ENCODE peak calls at places on chromosome 13, in nine cellular contexts. One of them, this sample, is unnamed.

GRCh38 chr13:109919715-109920375 is 133.5 kb upstream of the IRS2 start:
- DNase-seq in A172: peak; percentile 59
- DNase-seq in left colon: no peak
- DNase-seq in GOT3: no peak
- DNase-seq in stimulated activated CD8-positive, alpha-beta memory T cell treated with anti-CD3 and anti-CD28 coated beads, Interleukin-7, amount 100 ng/mL, for 1 hour: no peak
- DNase-seq in ACHN: no peak
- DNase-seq in spleen: no peak
- DNase-seq in GM06990: no peak
- DNase-seq in WTC11: no peak
- DNase-seq in this sample: no peak

GRCh38 chr13:32857077-32857476 is 159.1 kb upstream of the KL start:
- DNase-seq in ACHN: no peak
- DNase-seq in spleen: no peak
- DNase-seq in left colon: no peak
- DNase-seq in GOT3: no peak
- DNase-seq in GM06990: no peak
- DNase-seq in WTC11: no peak
- DNase-seq in stimulated activated CD8-positive, alpha-beta memory T cell treated with anti-CD3 and anti-CD28 coated beads, Interleukin-7, amount 100 ng/mL, for 1 hour: no peak
- DNase-seq in A172: no peak
- DNase-seq in this sample: no peak

GRCh38 chr13:31835932-31836331 is 96.6 kb downstream of the RXFP2 start:
- DNase-seq in GOT3: no peak
- DNase-seq in spleen: no peak
- DNase-seq in left colon: no peak
- DNase-seq in GM06990: no peak
- DNase-seq in WTC11: no peak
- DNase-seq in A172: peak; percentile 73
- DNase-seq in stimulated activated CD8-positive, alpha-beta memory T cell treated with anti-CD3 and anti-CD28 coated beads, Interleukin-7, amount 100 ng/mL, for 1 hour: no peak
- DNase-seq in ACHN: no peak
- DNase-seq in this sample: no peak

GRCh38 chr13:50735071-50735470 is 108.4 kb downstream of the DLEU7 start:
- DNase-seq in ACHN: no peak
- DNase-seq in stimulated activated CD8-positive, alpha-beta memory T cell treated with anti-CD3 and anti-CD28 coated beads, Interleukin-7, amount 100 ng/mL, for 1 hour: no peak
- DNase-seq in A172: peak; percentile 5
- DNase-seq in GM06990: no peak
- DNase-seq in GOT3: no peak
- DNase-seq in WTC11: no peak
- DNase-seq in left colon: no peak
- DNase-seq in spleen: no peak
- DNase-seq in this sample: no peak

GRCh38 chr13:109655206-109655600 is 131.2 kb downstream of the IRS2 start:
- DNase-seq in ACHN: no peak
- DNase-seq in A172: no peak
- DNase-seq in spleen: no peak
- DNase-seq in stimulated activated CD8-positive, alpha-beta memory T cell treated with anti-CD3 and anti-CD28 coated beads, Interleukin-7, amount 100 ng/mL, for 1 hour: no peak
- DNase-seq in left colon: no peak
- DNase-seq in GOT3: no peak
- DNase-seq in GM06990: no peak
- DNase-seq in WTC11: no peak
- DNase-seq in this sample: no peak

GRCh38 chr13:100828226-100828625 is 153.6 kb upstream of the TMTC4 start:
- DNase-seq in stimulated activated CD8-positive, alpha-beta memory T cell treated with anti-CD3 and anti-CD28 coated beads, Interleukin-7, amount 100 ng/mL, for 1 hour: no peak
- DNase-seq in A172: no peak
- DNase-seq in GM06990: no peak
- DNase-seq in GOT3: no peak
- DNase-seq in ACHN: peak; percentile 22
- DNase-seq in spleen: no peak
- DNase-seq in left colon: no peak
- DNase-seq in WTC11: no peak
- DNase-seq in this sample: no peak

GRCh38 chr13:66534561-66534960 is 695.6 kb downstream of the PCDH9 start:
- DNase-seq in WTC11: no peak
- DNase-seq in stimulated activated CD8-positive, alpha-beta memory T cell treated with anti-CD3 and anti-CD28 coated beads, Interleukin-7, amount 100 ng/mL, for 1 hour: no peak
- DNase-seq in GOT3: no peak
- DNase-seq in ACHN: no peak
- DNase-seq in A172: no peak
- DNase-seq in GM06990: no peak
- DNase-seq in left colon: no peak
- DNase-seq in spleen: no peak
- DNase-seq in this sample: no peak

GRCh38 chr13:40503966-40504591 is 162.4 kb downstream of the FOXO1 start:
- DNase-seq in stimulated activated CD8-positive, alpha-beta memory T cell treated with anti-CD3 and anti-CD28 coated beads, Interleukin-7, amount 100 ng/mL, for 1 hour: no peak
- DNase-seq in ACHN: no peak
- DNase-seq in A172: peak; percentile 87
- DNase-seq in GOT3: no peak
- DNase-seq in WTC11: no peak
- DNase-seq in left colon: no peak
- DNase-seq in spleen: no peak
- DNase-seq in GM06990: no peak
- DNase-seq in this sample: no peak

GRCh38 chr13:94711561-94712286 is 621 bp downstream of the SOX21 start:
- DNase-seq in ACHN: no peak
- DNase-seq in GOT3: peak; percentile 99
- DNase-seq in GM06990: no peak
- DNase-seq in left colon: no peak
- DNase-seq in A172: no peak
- DNase-seq in spleen: peak; percentile 77
- DNase-seq in WTC11: peak; percentile 41
- DNase-seq in stimulated activated CD8-positive, alpha-beta memory T cell treated with anti-CD3 and anti-CD28 coated beads, Interleukin-7, amount 100 ng/mL, for 1 hour: no peak
- DNase-seq in this sample: no peak

GRCh38 chr13:40992678-40993077 is 26.4 kb downstream of the ELF1 start:
- DNase-seq in WTC11: no peak
- DNase-seq in stimulated activated CD8-positive, alpha-beta memory T cell treated with anti-CD3 and anti-CD28 coated beads, Interleukin-7, amount 100 ng/mL, for 1 hour: no peak
- DNase-seq in A172: no peak
- DNase-seq in spleen: no peak
- DNase-seq in left colon: no peak
- DNase-seq in GOT3: no peak
- DNase-seq in ACHN: no peak
- DNase-seq in GM06990: no peak
- DNase-seq in this sample: no peak

GRCh38 chr13:73722120-73722519 is 412.1 kb downstream of the KLF12 start:
- DNase-seq in stimulated activated CD8-positive, alpha-beta memory T cell treated with anti-CD3 and anti-CD28 coated beads, Interleukin-7, amount 100 ng/mL, for 1 hour: no peak
- DNase-seq in spleen: no peak
- DNase-seq in ACHN: peak; percentile 64
- DNase-seq in WTC11: no peak
- DNase-seq in left colon: no peak
- DNase-seq in GM06990: no peak
- DNase-seq in A172: peak; percentile 51
- DNase-seq in GOT3: no peak
- DNase-seq in this sample: peak; percentile 39

GRCh38 chr13:67574320-67575233 is 344.4 kb upstream of the PCDH9 start:
- DNase-seq in A172: peak; percentile 93
- DNase-seq in spleen: no peak
- DNase-seq in ACHN: no peak
- DNase-seq in WTC11: no peak
- DNase-seq in GOT3: no peak
- DNase-seq in stimulated activated CD8-positive, alpha-beta memory T cell treated with anti-CD3 and anti-CD28 coated beads, Interleukin-7, amount 100 ng/mL, for 1 hour: no peak
- DNase-seq in left colon: no peak
- DNase-seq in GM06990: no peak
- DNase-seq in this sample: no peak

GRCh38 chr13:77919351-77920294 is 992 bp upstream of the EDNRB start:
- DNase-seq in ACHN: no peak
- DNase-seq in A172: no peak
- DNase-seq in left colon: peak; percentile 23
- DNase-seq in GOT3: no peak
- DNase-seq in GM06990: no peak
- DNase-seq in spleen: peak; percentile 76
- DNase-seq in stimulated activated CD8-positive, alpha-beta memory T cell treated with anti-CD3 and anti-CD28 coated beads, Interleukin-7, amount 100 ng/mL, for 1 hour: no peak
- DNase-seq in WTC11: peak; percentile 61
- DNase-seq in this sample: no peak

GRCh38 chr13:25135896-25136295 is 36.2 kb downstream of the AMER2 start:
- DNase-seq in GOT3: no peak
- DNase-seq in ACHN: no peak
- DNase-seq in WTC11: no peak
- DNase-seq in spleen: no peak
- DNase-seq in A172: no peak
- DNase-seq in stimulated activated CD8-positive, alpha-beta memory T cell treated with anti-CD3 and anti-CD28 coated beads, Interleukin-7, amount 100 ng/mL, for 1 hour: no peak
- DNase-seq in left colon: no peak
- DNase-seq in GM06990: no peak
- DNase-seq in this sample: no peak

GRCh38 chr13:44764334-44764733 is 188.2 kb upstream of the TSC22D1 start:
- DNase-seq in ACHN: no peak
- DNase-seq in spleen: no peak
- DNase-seq in A172: no peak
- DNase-seq in WTC11: no peak
- DNase-seq in GOT3: no peak
- DNase-seq in left colon: peak; percentile 67
- DNase-seq in stimulated activated CD8-positive, alpha-beta memory T cell treated with anti-CD3 and anti-CD28 coated beads, Interleukin-7, amount 100 ng/mL, for 1 hour: no peak
- DNase-seq in GM06990: peak; percentile 8
- DNase-seq in this sample: no peak

GRCh38 chr13:75458696-75459422 is 23.1 kb downstream of the TBC1D4 start:
- DNase-seq in spleen: no peak
- DNase-seq in WTC11: peak; percentile 21
- DNase-seq in left colon: peak; percentile 58
- DNase-seq in GM06990: peak; percentile 49
- DNase-seq in stimulated activated CD8-positive, alpha-beta memory T cell treated with anti-CD3 and anti-CD28 coated beads, Interleukin-7, amount 100 ng/mL, for 1 hour: no peak
- DNase-seq in A172: no peak
- DNase-seq in ACHN: no peak
- DNase-seq in GOT3: no peak
- DNase-seq in this sample: peak; percentile 49